ENCODE peak calls at places on chromosomes 6 and 20, in nine cellular contexts. One of them, this sample, is unnamed.

GRCh38 chr20:25321991-25322390 is 68.6 kb downstream of the ABHD12 start:
- DNase-seq in B cell: no peak
- DNase-seq in HL-60: no peak
- DNase-seq in fibroblast of lung: no peak
- DNase-seq in nephron progenitor cell: no peak
- DNase-seq in H54: no peak
- DNase-seq in stomach: no peak
- DNase-seq in hepatic stellate cell: no peak
- DNase-seq in GF-D8: no peak
- DNase-seq in this sample: no peak

GRCh38 chr6:123997223-123997622 is 193.6 kb downstream of the NKAIN2 start:
- DNase-seq in B cell: no peak
- DNase-seq in HL-60: no peak
- DNase-seq in fibroblast of lung: no peak
- DNase-seq in nephron progenitor cell: no peak
- DNase-seq in H54: no peak
- DNase-seq in stomach: no peak
- DNase-seq in hepatic stellate cell: no peak
- DNase-seq in GF-D8: no peak
- DNase-seq in this sample: no peak

GRCh38 chr6:87905101-87905517 is 142.5 kb upstream of the SPACA1 start:
- DNase-seq in B cell: no peak
- DNase-seq in HL-60: no peak
- DNase-seq in fibroblast of lung: no peak
- DNase-seq in nephron progenitor cell: no peak
- DNase-seq in H54: no peak
- DNase-seq in stomach: no peak
- DNase-seq in hepatic stellate cell: no peak
- DNase-seq in GF-D8: no peak
- DNase-seq in this sample: no peak

GRCh38 chr6:41937472-41937871 is 4.1 kb downstream of the CCND3 start:
- DNase-seq in B cell: no peak
- DNase-seq in HL-60: no peak
- DNase-seq in fibroblast of lung: no peak
- DNase-seq in nephron progenitor cell: no peak
- DNase-seq in H54: no peak
- DNase-seq in stomach: no peak
- DNase-seq in hepatic stellate cell: no peak
- DNase-seq in GF-D8: no peak
- DNase-seq in this sample: no peak

GRCh38 chr6:140554421-140554820 is 1180.0 kb upstream of the CITED2 start:
- DNase-seq in B cell: no peak
- DNase-seq in HL-60: no peak
- DNase-seq in fibroblast of lung: no peak
- DNase-seq in nephron progenitor cell: no peak
- DNase-seq in H54: no peak
- DNase-seq in stomach: no peak
- DNase-seq in hepatic stellate cell: no peak
- DNase-seq in GF-D8: no peak
- DNase-seq in this sample: no peak

GRCh38 chr20:14991023-14991422 is 653.6 kb upstream of the FLRT3 start:
- DNase-seq in B cell: no peak
- DNase-seq in HL-60: no peak
- DNase-seq in fibroblast of lung: no peak
- DNase-seq in nephron progenitor cell: no peak
- DNase-seq in H54: no peak
- DNase-seq in stomach: no peak
- DNase-seq in hepatic stellate cell: no peak
- DNase-seq in GF-D8: no peak
- DNase-seq in this sample: no peak

GRCh38 chr6:1729752-1730140 is 120.0 kb downstream of the FOXC1 start:
- DNase-seq in B cell: no peak
- DNase-seq in HL-60: no peak
- DNase-seq in fibroblast of lung: peak; percentile 40
- DNase-seq in nephron progenitor cell: no peak
- DNase-seq in H54: no peak
- DNase-seq in stomach: no peak
- DNase-seq in hepatic stellate cell: no peak
- DNase-seq in GF-D8: no peak
- DNase-seq in this sample: peak; percentile 41

GRCh38 chr6:125193208-125193607 is 39.6 kb downstream of the TPD52L1 start:
- DNase-seq in B cell: no peak
- DNase-seq in HL-60: no peak
- DNase-seq in fibroblast of lung: no peak
- DNase-seq in nephron progenitor cell: no peak
- DNase-seq in H54: no peak
- DNase-seq in stomach: no peak
- DNase-seq in hepatic stellate cell: no peak
- DNase-seq in GF-D8: no peak
- DNase-seq in this sample: no peak

GRCh38 chr6:21804941-21805610 is 211.5 kb downstream of the SOX4 start:
- DNase-seq in B cell: no peak
- DNase-seq in HL-60: no peak
- DNase-seq in fibroblast of lung: peak; percentile 84
- DNase-seq in nephron progenitor cell: no peak
- DNase-seq in H54: no peak
- DNase-seq in stomach: no peak
- DNase-seq in hepatic stellate cell: peak; percentile 34
- DNase-seq in GF-D8: no peak
- DNase-seq in this sample: no peak

GRCh38 chr6:170166511-170167122 is 124.3 kb downstream of the DLL1 start:
- DNase-seq in B cell: no peak
- DNase-seq in HL-60: no peak
- DNase-seq in fibroblast of lung: no peak
- DNase-seq in nephron progenitor cell: no peak
- DNase-seq in H54: no peak
- DNase-seq in stomach: peak; percentile 85
- DNase-seq in hepatic stellate cell: no peak
- DNase-seq in GF-D8: no peak
- DNase-seq in this sample: no peak

GRCh38 chr6:26383624-26384417 is 913 bp downstream of the BTN2A2 start:
- DNase-seq in B cell: peak; percentile 35
- DNase-seq in HL-60: no peak
- DNase-seq in fibroblast of lung: peak; percentile 62
- DNase-seq in nephron progenitor cell: peak; percentile 10
- DNase-seq in H54: no peak
- DNase-seq in stomach: peak; percentile 34
- DNase-seq in hepatic stellate cell: no peak
- DNase-seq in GF-D8: no peak
- DNase-seq in this sample: peak; percentile 68

GRCh38 chr20:40265872-40266533 is 423.0 kb downstream of the MAFB start:
- DNase-seq in B cell: no peak
- DNase-seq in HL-60: peak; percentile 45
- DNase-seq in fibroblast of lung: no peak
- DNase-seq in nephron progenitor cell: no peak
- DNase-seq in H54: no peak
- DNase-seq in stomach: peak; percentile 39
- DNase-seq in hepatic stellate cell: peak; percentile 11
- DNase-seq in GF-D8: no peak
- DNase-seq in this sample: peak; percentile 54

GRCh38 chr6:72824833-72825232 is 203.0 kb downstream of the KCNQ5 start:
- DNase-seq in B cell: no peak
- DNase-seq in HL-60: no peak
- DNase-seq in fibroblast of lung: no peak
- DNase-seq in nephron progenitor cell: no peak
- DNase-seq in H54: no peak
- DNase-seq in stomach: no peak
- DNase-seq in hepatic stellate cell: no peak
- DNase-seq in GF-D8: no peak
- DNase-seq in this sample: no peak

GRCh38 chr20:56974499-56975250 is 291.8 kb downstream of the BMP7 start:
- DNase-seq in B cell: no peak
- DNase-seq in HL-60: peak; percentile 27
- DNase-seq in fibroblast of lung: peak; percentile 42
- DNase-seq in nephron progenitor cell: peak; percentile 71
- DNase-seq in H54: peak; percentile 60
- DNase-seq in stomach: peak; percentile 31
- DNase-seq in hepatic stellate cell: peak; percentile 30
- DNase-seq in GF-D8: no peak
- DNase-seq in this sample: peak; percentile 90

GRCh38 chr20:19761853-19762252 is 3.8 kb downstream of the RIN2 start:
- DNase-seq in B cell: no peak
- DNase-seq in HL-60: no peak
- DNase-seq in fibroblast of lung: no peak
- DNase-seq in nephron progenitor cell: no peak
- DNase-seq in H54: no peak
- DNase-seq in stomach: no peak
- DNase-seq in hepatic stellate cell: no peak
- DNase-seq in GF-D8: no peak
- DNase-seq in this sample: no peak

GRCh38 chr20:38073307-38074010 is 39.9 kb downstream of the RPRD1B start:
- DNase-seq in B cell: peak; percentile 69
- DNase-seq in HL-60: no peak
- DNase-seq in fibroblast of lung: peak; percentile 98
- DNase-seq in nephron progenitor cell: peak; percentile 40
- DNase-seq in H54: peak; percentile 69
- DNase-seq in stomach: peak; percentile 28
- DNase-seq in hepatic stellate cell: peak; percentile 70
- DNase-seq in GF-D8: peak; percentile 16
- DNase-seq in this sample: peak; percentile 86

GRCh38 chr6:142945071-142945445 is at the start of gene HIVEP2:
- DNase-seq in B cell: peak; percentile 86
- DNase-seq in HL-60: peak; percentile 58
- DNase-seq in fibroblast of lung: peak; percentile 88
- DNase-seq in nephron progenitor cell: peak; percentile 86
- DNase-seq in H54: peak; percentile 45
- DNase-seq in stomach: peak; percentile 88
- DNase-seq in hepatic stellate cell: peak; percentile 73
- DNase-seq in GF-D8: peak; percentile 56
- DNase-seq in this sample: peak; percentile 89

GRCh38 chr6:24991748-24992467 is 56.1 kb upstream of the RIPOR2 start:
- DNase-seq in B cell: peak; percentile 83
- DNase-seq in HL-60: peak; percentile 60
- DNase-seq in fibroblast of lung: no peak
- DNase-seq in nephron progenitor cell: peak; percentile 45
- DNase-seq in H54: peak; percentile 42
- DNase-seq in stomach: peak; percentile 63
- DNase-seq in hepatic stellate cell: peak; percentile 41
- DNase-seq in GF-D8: no peak
- DNase-seq in this sample: peak; percentile 84

GRCh38 chr20:63847374-63848002 is 13.8 kb upstream of the ABHD16B start:
- DNase-seq in B cell: no peak
- DNase-seq in HL-60: peak; percentile 59
- DNase-seq in fibroblast of lung: peak; percentile 21
- DNase-seq in nephron progenitor cell: peak; percentile 51
- DNase-seq in H54: no peak
- DNase-seq in stomach: no peak
- DNase-seq in hepatic stellate cell: no peak
- DNase-seq in GF-D8: peak; percentile 44
- DNase-seq in this sample: peak; percentile 90

GRCh38 chr6:140156131-140156530 is 781.7 kb upstream of the CITED2 start:
- DNase-seq in B cell: no peak
- DNase-seq in HL-60: no peak
- DNase-seq in fibroblast of lung: peak; percentile 43
- DNase-seq in nephron progenitor cell: no peak
- DNase-seq in H54: no peak
- DNase-seq in stomach: no peak
- DNase-seq in hepatic stellate cell: no peak
- DNase-seq in GF-D8: no peak
- DNase-seq in this sample: no peak

GRCh38 chr6:152055517-152055916 is 248.0 kb downstream of the ESR1 start:
- DNase-seq in B cell: no peak
- DNase-seq in HL-60: no peak
- DNase-seq in fibroblast of lung: no peak
- DNase-seq in nephron progenitor cell: no peak
- DNase-seq in H54: no peak
- DNase-seq in stomach: no peak
- DNase-seq in hepatic stellate cell: no peak
- DNase-seq in GF-D8: no peak
- DNase-seq in this sample: no peak

GRCh38 chr6:53603381-53604121 is 58.6 kb upstream of the GCLC start:
- DNase-seq in B cell: no peak
- DNase-seq in HL-60: no peak
- DNase-seq in fibroblast of lung: peak; percentile 63
- DNase-seq in nephron progenitor cell: no peak
- DNase-seq in H54: no peak
- DNase-seq in stomach: no peak
- DNase-seq in hepatic stellate cell: no peak
- DNase-seq in GF-D8: no peak
- DNase-seq in this sample: no peak

GRCh38 chr6:144262470-144263369 is 22.4 kb upstream of the UTRN start:
- DNase-seq in B cell: no peak
- DNase-seq in HL-60: peak; percentile 4
- DNase-seq in fibroblast of lung: no peak
- DNase-seq in nephron progenitor cell: no peak
- DNase-seq in H54: no peak
- DNase-seq in stomach: no peak
- DNase-seq in hepatic stellate cell: no peak
- DNase-seq in GF-D8: no peak
- DNase-seq in this sample: no peak

GRCh38 chr6:24524801-24525200 is 30.0 kb downstream of the ALDH5A1 start:
- DNase-seq in B cell: peak; percentile 40
- DNase-seq in HL-60: peak; percentile 27
- DNase-seq in fibroblast of lung: peak; percentile 47
- DNase-seq in nephron progenitor cell: peak; percentile 13
- DNase-seq in H54: peak; percentile 13
- DNase-seq in stomach: no peak
- DNase-seq in hepatic stellate cell: peak; percentile 27
- DNase-seq in GF-D8: no peak
- DNase-seq in this sample: peak; percentile 83

GRCh38 chr20:53809242-53809641 is 215.6 kb upstream of the ZNF217 start:
- DNase-seq in B cell: no peak
- DNase-seq in HL-60: no peak
- DNase-seq in fibroblast of lung: no peak
- DNase-seq in nephron progenitor cell: no peak
- DNase-seq in H54: no peak
- DNase-seq in stomach: no peak
- DNase-seq in hepatic stellate cell: no peak
- DNase-seq in GF-D8: no peak
- DNase-seq in this sample: no peak

GRCh38 chr20:51862796-51863195 is 60.5 kb upstream of the SALL4 start:
- DNase-seq in B cell: no peak
- DNase-seq in HL-60: no peak
- DNase-seq in fibroblast of lung: peak; percentile 66
- DNase-seq in nephron progenitor cell: no peak
- DNase-seq in H54: no peak
- DNase-seq in stomach: no peak
- DNase-seq in hepatic stellate cell: peak; percentile 12
- DNase-seq in GF-D8: no peak
- DNase-seq in this sample: no peak

GRCh38 chr6:48837744-48838143 is 625.3 kb downstream of the MMUT start:
- DNase-seq in B cell: no peak
- DNase-seq in HL-60: no peak
- DNase-seq in fibroblast of lung: no peak
- DNase-seq in nephron progenitor cell: no peak
- DNase-seq in H54: no peak
- DNase-seq in stomach: no peak
- DNase-seq in hepatic stellate cell: no peak
- DNase-seq in GF-D8: no peak
- DNase-seq in this sample: no peak

GRCh38 chr20:62752671-62753501 is 43.4 kb upstream of the MRGBP start:
- DNase-seq in B cell: no peak
- DNase-seq in HL-60: no peak
- DNase-seq in fibroblast of lung: peak; percentile 8
- DNase-seq in nephron progenitor cell: peak; percentile 2
- DNase-seq in H54: no peak
- DNase-seq in stomach: no peak
- DNase-seq in hepatic stellate cell: no peak
- DNase-seq in GF-D8: no peak
- DNase-seq in this sample: no peak

GRCh38 chr6:40997256-40997957 is 41.6 kb downstream of the UNC5CL start:
- DNase-seq in B cell: no peak
- DNase-seq in HL-60: no peak
- DNase-seq in fibroblast of lung: peak; percentile 83
- DNase-seq in nephron progenitor cell: no peak
- DNase-seq in H54: peak; percentile 47
- DNase-seq in stomach: peak; percentile 67
- DNase-seq in hepatic stellate cell: peak; percentile 29
- DNase-seq in GF-D8: no peak
- DNase-seq in this sample: peak; percentile 97

GRCh38 chr6:48200874-48201273 is 89.9 kb upstream of the PTCHD4 start:
- DNase-seq in B cell: no peak
- DNase-seq in HL-60: no peak
- DNase-seq in fibroblast of lung: no peak
- DNase-seq in nephron progenitor cell: no peak
- DNase-seq in H54: no peak
- DNase-seq in stomach: no peak
- DNase-seq in hepatic stellate cell: no peak
- DNase-seq in GF-D8: no peak
- DNase-seq in this sample: no peak

GRCh38 chr6:32047084-32047478 is 8.9 kb downstream of the CYP21A2 start:
- DNase-seq in B cell: no peak
- DNase-seq in HL-60: no peak
- DNase-seq in fibroblast of lung: peak; percentile 47
- DNase-seq in nephron progenitor cell: no peak
- DNase-seq in H54: peak; percentile 32
- DNase-seq in stomach: no peak
- DNase-seq in hepatic stellate cell: peak; percentile 70
- DNase-seq in GF-D8: no peak
- DNase-seq in this sample: no peak

This sample was measured in GM23338.